ENCODE peak calls at places on chromosomes 13 and 19, in nine cellular contexts. F is hepatocyte, C is GM23248, D is GM23338, W is neural progenitor cell, U is MM.1S, M is SK-N-SH, N is OCI-LY7, X is HCT116. E is an unnamed sample.

GRCh38 chr13:65488606-65489005 is 1741.5 kb downstream of the PCDH9 start:
- DNase-seq in F (no peak), C (no peak), D (no peak), W (no peak), U (peak), M (no peak), N (no peak), X (no peak), E (no peak)

GRCh38 chr13:83007226-83007625 is 875.0 kb downstream of the SLITRK1 start:
- DNase-seq in F (no peak), C (no peak), D (no peak), W (no peak), U (no peak), M (no peak), N (no peak), X (no peak), E (no peak)

GRCh38 chr19:50705422-50706019 is 14.1 kb downstream of the SHANK1 start:
- DNase-seq in F (peak), C (peak), D (peak), W (peak), U (peak), M (peak), N (peak), X (peak), E (peak)

GRCh38 chr13:96925869-96926628 is 68.2 kb downstream of the OXGR1 start:
- DNase-seq in F (peak), C (no peak), D (no peak), W (no peak), U (no peak), M (no peak), N (no peak), X (no peak), E (peak)

GRCh38 chr13:109113427-109113826 is 484.0 kb downstream of the MYO16 start:
- DNase-seq in F (no peak), C (no peak), D (no peak), W (no peak), U (no peak), M (no peak), N (no peak), X (no peak), E (no peak)

GRCh38 chr13:104204177-104204576 is 1138.0 kb upstream of the SLC10A2 start:
- DNase-seq in F (no peak), C (no peak), D (peak), W (no peak), U (no peak), M (no peak), N (no peak), X (no peak), E (no peak)

GRCh38 chr19:2970201-2970838 is 7.0 kb upstream of the TLE6 start:
- DNase-seq in F (no peak), C (peak), D (no peak), W (no peak), U (no peak), M (no peak), N (no peak), X (no peak), E (no peak)

GRCh38 chr13:99484405-99484981 is 16.8 kb upstream of the TM9SF2 start:
- DNase-seq in F (no peak), C (peak), D (no peak), W (no peak), U (no peak), M (no peak), N (no peak), X (no peak), E (no peak)

GRCh38 chr13:109610517-109610916 is 175.9 kb downstream of the IRS2 start:
- DNase-seq in F (peak), C (peak), D (peak), W (peak), U (no peak), M (peak), N (peak), X (peak), E (peak)

GRCh38 chr13:110414283-110414682 is 107.2 kb downstream of the COL4A2 start:
- DNase-seq in F (no peak), C (no peak), D (no peak), W (no peak), U (no peak), M (no peak), N (no peak), X (no peak), E (no peak)

GRCh38 chr19:10113592-10113963 is 2.1 kb downstream of the P2RY11 start:
- DNase-seq in F (no peak), C (peak), D (peak), W (no peak), U (no peak), M (peak), N (no peak), X (no peak), E (peak)

GRCh38 chr19:14061081-14061749 is 661 bp downstream of the PALM3 start:
- DNase-seq in F (peak), C (peak), D (no peak), W (no peak), U (no peak), M (peak), N (no peak), X (no peak), E (no peak)

GRCh38 chr13:51728972-51729371 is 75.0 kb downstream of the DHRS12 start:
- DNase-seq in F (no peak), C (peak), D (peak), W (no peak), U (no peak), M (no peak), N (no peak), X (no peak), E (peak)

GRCh38 chr19:6273701-6274601 is 5.8 kb downstream of the MLLT1 start:
- DNase-seq in F (peak), C (peak), D (no peak), W (no peak), U (no peak), M (peak), N (no peak), X (no peak), E (peak)

GRCh38 chr13:25911020-25911419 is 140.8 kb downstream of the SHISA2 start:
- DNase-seq in F (no peak), C (no peak), D (peak), W (peak), U (no peak), M (no peak), N (no peak), X (no peak), E (no peak)

GRCh38 chr13:34967851-34968562 is 25.9 kb downstream of the NBEA start:
- DNase-seq in F (no peak), C (no peak), D (no peak), W (no peak), U (no peak), M (no peak), N (no peak), X (no peak), E (peak)

GRCh38 chr13:102651892-102652291 is 43.0 kb downstream of the METTL21C start:
- DNase-seq in F (peak), C (no peak), D (no peak), W (no peak), U (no peak), M (no peak), N (no peak), X (no peak), E (no peak)

GRCh38 chr19:15104003-15104402 is 3.2 kb upstream of the SYDE1 start:
- DNase-seq in F (no peak), C (no peak), D (no peak), W (no peak), U (no peak), M (no peak), N (no peak), X (no peak), E (no peak)

GRCh38 chr13:21318891-21319532 is 140.1 kb downstream of the ZDHHC20 start:
- DNase-seq in F (no peak), C (peak), D (peak), W (no peak), U (no peak), M (no peak), N (no peak), X (no peak), E (no peak)

GRCh38 chr13:78655007-78655406 is 3.9 kb downstream of the OBI1 start:
- DNase-seq in F (no peak), C (no peak), D (no peak), W (no peak), U (no peak), M (no peak), N (no peak), X (no peak), E (no peak)

GRCh38 chr13:78652651-78653050 is 6.3 kb downstream of the OBI1 start:
- DNase-seq in F (no peak), C (no peak), D (no peak), W (no peak), U (no peak), M (no peak), N (no peak), X (no peak), E (no peak)

GRCh38 chr13:78650725-78651083 is 8.3 kb downstream of the OBI1 start:
- DNase-seq in F (no peak), C (peak), D (no peak), W (no peak), U (no peak), M (no peak), N (no peak), X (no peak), E (no peak)

GRCh38 chr13:78655906-78656305 is 3.0 kb downstream of the OBI1 start:
- DNase-seq in F (no peak), C (no peak), D (no peak), W (no peak), U (no peak), M (no peak), N (no peak), X (no peak), E (no peak)

DNA sequence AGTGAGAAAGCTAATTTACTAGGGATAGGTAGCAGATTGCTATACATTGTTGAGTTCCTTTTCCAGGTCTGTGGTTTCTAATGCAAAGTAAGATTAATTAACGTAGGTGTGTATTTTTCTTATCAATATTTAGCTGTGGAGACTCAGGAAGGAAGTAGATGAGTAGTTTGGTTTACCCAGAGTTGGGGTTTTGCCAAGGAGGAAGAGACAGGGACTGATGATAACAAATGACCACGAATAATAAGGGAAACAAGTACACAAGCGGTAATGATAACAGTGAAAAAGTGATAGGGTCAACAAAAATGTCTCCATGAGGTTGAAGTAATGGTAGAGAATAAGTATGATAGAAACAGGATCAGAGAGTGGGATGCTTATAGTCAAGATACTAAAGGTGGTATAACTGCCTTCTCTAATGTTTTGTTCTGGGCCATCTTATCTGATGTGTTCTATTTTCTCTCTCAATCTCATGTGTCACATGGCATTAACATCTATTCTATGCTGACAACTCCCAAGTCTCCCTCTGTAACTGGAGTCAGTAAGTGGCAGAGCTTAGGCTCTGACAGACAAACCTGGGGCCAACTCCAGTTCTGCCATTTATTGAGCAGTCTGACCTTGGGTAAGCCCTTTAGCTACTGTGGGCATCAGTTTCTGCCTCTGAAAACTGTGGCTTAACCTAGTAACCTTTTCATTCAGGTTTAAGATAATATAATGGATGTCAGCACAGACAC is 8.8 kb downstream of the OBI1 start:
- DNase-seq in F (no peak), C (no peak), D (no peak), W (no peak), U (no peak), M (no peak), N (no peak), X (no peak), E (no peak)
- H3K4me2 ChIP-seq in F (peak), C (no peak), D (no peak), W (no peak), U (no peak), M (no peak), N (no peak), X (no peak), E (no peak)

GRCh38 chr19:53868091-53868891 is 608 bp downstream of the MYADM start:
- DNase-seq in F (peak), C (peak), D (peak), W (peak), U (no peak), M (peak), N (no peak), X (no peak), E (peak)
- TF ChIP-seq EZH2phosphoT487 in F (no peak), C (no peak), D (no peak), W (no peak), U (no peak), M (no peak), N (no peak), X (no peak), E (no peak)

GRCh38 chr19:4831351-4832340 is at the start of gene TICAM1:
- DNase-seq in F (peak), C (peak), D (peak), W (no peak), U (peak), M (peak), N (peak), X (no peak), E (peak)
- H3K4me2 ChIP-seq in F (peak), C (peak), D (peak), W (peak), U (peak), M (peak), N (peak), X (peak), E (peak)

GRCh38 chr13:43245374-43245964 is 222.1 kb downstream of the DNAJC15 start:
- DNase-seq in F (no peak), C (peak), D (no peak), W (no peak), U (no peak), M (no peak), N (no peak), X (no peak), E (peak)
- TF ChIP-seq EZH2phosphoT487 in F (no peak), C (no peak), D (no peak), W (no peak), U (no peak), M (no peak), N (no peak), X (no peak), E (no peak)

GRCh38 chr19:56217039-56217949 is 15.2 kb downstream of the ZSCAN5C start:
- DNase-seq in F (peak), C (peak), D (peak), W (peak), U (no peak), M (peak), N (no peak), X (no peak), E (no peak)
- H3K4me2 ChIP-seq in F (peak), C (peak), D (peak), W (peak), U (no peak), M (no peak), N (no peak), X (no peak), E (no peak)

GRCh38 chr13:74442751-74443150 is 308.5 kb upstream of the KLF12 start:
- DNase-seq in F (no peak), C (no peak), D (no peak), W (no peak), U (no peak), M (no peak), N (no peak), X (no peak), E (no peak)

GRCh38 chr13:74444877-74445479 is 310.8 kb upstream of the KLF12 start:
- DNase-seq in F (no peak), C (peak), D (no peak), W (no peak), U (no peak), M (peak), N (no peak), X (no peak), E (peak)

GRCh38 chr13:74438911-74439310 is 304.7 kb upstream of the KLF12 start:
- DNase-seq in F (no peak), C (no peak), D (no peak), W (no peak), U (no peak), M (no peak), N (no peak), X (no peak), E (no peak)

GRCh38 chr13:74444161-74444571 is 310.0 kb upstream of the KLF12 start:
- DNase-seq in F (no peak), C (peak), D (no peak), W (no peak), U (no peak), M (no peak), N (no peak), X (no peak), E (peak)

GRCh38 chr13:74443623-74444022 is 309.4 kb upstream of the KLF12 start:
- DNase-seq in F (no peak), C (peak), D (no peak), W (no peak), U (no peak), M (no peak), N (no peak), X (no peak), E (peak)
- TF ChIP-seq EZH2phosphoT487 in F (no peak), C (no peak), D (no peak), W (no peak), U (no peak), M (no peak), N (no peak), X (no peak), E (no peak)

DNA sequence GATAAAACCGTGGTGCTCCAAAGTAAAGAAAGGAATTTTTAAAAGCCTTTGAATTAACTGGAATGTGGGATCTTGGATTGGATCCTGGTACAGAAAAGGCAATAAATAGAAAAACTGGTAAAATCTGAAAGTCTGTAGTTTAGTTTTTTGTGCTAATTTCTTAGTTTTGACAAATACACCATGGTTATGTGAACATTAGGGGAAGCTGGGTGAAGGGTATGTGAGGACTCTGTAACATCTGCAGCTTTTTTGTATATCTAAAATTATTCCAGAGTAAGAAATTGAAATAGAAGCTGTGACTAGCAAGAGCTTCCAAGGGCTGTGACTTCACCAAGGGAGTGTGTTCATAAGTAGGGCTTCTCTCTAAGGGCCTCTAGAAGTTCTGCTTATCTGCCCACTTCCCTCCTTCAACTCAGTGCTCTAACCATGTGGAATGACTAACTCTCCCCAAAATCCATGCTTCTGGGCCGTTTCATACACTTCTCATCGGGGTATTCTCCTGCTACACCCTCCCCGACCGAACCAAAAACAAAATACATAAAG is 26.5 kb downstream of the ARHGAP35 start:
- DNase-seq in F (no peak), C (peak), D (no peak), W (no peak), U (no peak), M (no peak), N (no peak), X (no peak), E (no peak)
- H3K4me2 ChIP-seq in F (no peak), C (no peak), D (no peak), W (no peak), U (no peak), M (no peak), N (no peak), X (no peak), E (peak)